ENCODE peak calls at places on chromosomes 3 and 15, in six cellular contexts. C is kidney; B is GM04504; A is CMK; P is central memory CD4-positive, alpha-beta T cell; O is A172. E is an unnamed sample.

GRCh38 chr15:101089579-101090459 is 162.0 kb downstream of the CHSY1 start:
- DNase-seq in C (no peak), B (no peak), O (no peak), P (no peak), A (no peak), E (no peak)

GRCh38 chr15:45544266-45545023 is 21.9 kb upstream of the SLC30A4 start:
- DNase-seq in O (no peak), A (no peak), P (no peak), C (no peak), B (no peak), E (no peak)

GRCh38 chr3:81545572-81545971 is 215.9 kb downstream of the GBE1 start:
- DNase-seq in B (no peak), C (no peak), P (no peak), O (no peak), A (no peak), E (no peak)

GRCh38 chr3:99313481-99313880 is 324.9 kb upstream of the COL8A1 start:
- DNase-seq in O (no peak), B (no peak), A (no peak), P (no peak), C (no peak), E (no peak)

GRCh38 chr15:38103564-38103963 is 149.1 kb upstream of the SPRED1 start:
- DNase-seq in A (no peak), O (no peak), C (no peak), P (no peak), B (no peak), E (no peak)

GRCh38 chr15:73633991-73634495 is 854 bp upstream of the NPTN start:
- DNase-seq in A (no peak), C (no peak), O (peak; percentile 90), B (peak; percentile 88), P (no peak), E (no peak)

GRCh38 chr15:21260966-21261395 is 179.3 kb downstream of the POTEB3 start:
- DNase-seq in O (no peak), P (no peak), A (no peak), C (peak; percentile 76), B (no peak), E (no peak)

GRCh38 chr3:126100688-126101301 is 16.9 kb upstream of the SLC41A3 start:
- DNase-seq in B (no peak), A (no peak), P (no peak), O (peak; percentile 30), C (no peak), E (no peak)

GRCh38 chr3:40120816-40121215 is 188.7 kb upstream of the EIF1B start:
- DNase-seq in B (peak; percentile 39), A (no peak), C (no peak), O (peak; percentile 11), P (no peak), E (no peak)

GRCh38 chr3:42557849-42558248 is 23.9 kb downstream of the SEC22C start:
- DNase-seq in C (no peak), B (no peak), A (no peak), P (peak; percentile 42), O (no peak), E (no peak)

GRCh38 chr3:64392001-64392400 is 166.7 kb upstream of the PRICKLE2 start:
- DNase-seq in A (no peak), C (no peak), P (no peak), B (no peak), O (no peak), E (no peak)

GRCh38 chr3:42123012-42123581 is 31.9 kb downstream of the TRAK1 start:
- DNase-seq in A (no peak), C (no peak), P (no peak), O (no peak), B (no peak), E (no peak)

GRCh38 chr15:84714816-84715215 is 1.1 kb downstream of the SEC11A start:
- DNase-seq in P (no peak), C (no peak), B (no peak), O (no peak), A (no peak), E (no peak)

GRCh38 chr3:158709666-158710083 is 22.6 kb downstream of the RARRES1 start:
- DNase-seq in B (peak; percentile 98), P (no peak), C (no peak), A (no peak), O (peak; percentile 96), E (no peak)

GRCh38 chr15:38216763-38217162 is 35.9 kb upstream of the SPRED1 start:
- DNase-seq in P (no peak), O (peak; percentile 6), C (no peak), A (no peak), B (no peak), E (no peak)

GRCh38 chr15:80779658-80780415 is 667 bp downstream of the CEMIP start:
- DNase-seq in O (no peak), P (no peak), C (no peak), A (no peak), B (no peak), E (no peak)

GRCh38 chr3:129003578-129004112 is 2.5 kb downstream of the EFCC1 start:
- DNase-seq in A (no peak), B (no peak), C (peak; percentile 79), P (peak; percentile 54), O (no peak), E (no peak)

GRCh38 chr3:184785856-184786255 is 26.1 kb upstream of the VPS8 start:
- DNase-seq in A (no peak), O (no peak), B (no peak), C (no peak), P (no peak), E (no peak)

GRCh38 chr3:53661480-53661879 is 167.1 kb downstream of the CACNA1D start:
- DNase-seq in A (no peak), B (no peak), O (no peak), P (no peak), C (no peak), E (no peak)

GRCh38 chr3:129723558-129724324 is 117.3 kb upstream of the PLXND1 start:
- DNase-seq in P (no peak), B (peak; percentile 85), O (peak; percentile 40), A (no peak), C (no peak), E (no peak)

GRCh38 chr3:30098656-30099454 is 507.5 kb upstream of the TGFBR2 start:
- DNase-seq in C (no peak), P (no peak), O (peak; percentile 43), B (peak; percentile 10), A (no peak), E (no peak)